ENCODE peak calls at places on chromosomes 2 and 18, in eight cellular contexts. N is left lung; Y is CD8-positive, alpha-beta T cell; U is lower lobe of right lung; F is astrocyte of the spinal cord; T is IMR-90; E is pancreas; O is GM23338. B is an unnamed sample.

GRCh38 chr2:168245074-168245825 is 2.1 kb downstream of the STK39 start:
- DNase-seq in E (no peak), U (no peak), F (no peak), O (no peak), Y (no peak), T (no peak), N (no peak), B (no peak)

GRCh38 chr2:102042196-102043041 is 50.7 kb downstream of the IL1R2 start:
- DNase-seq in N (no peak), E (no peak), Y (no peak), T (no peak), O (no peak), U (no peak), F (no peak), B (no peak)

GRCh38 chr2:62672601-62673000 is 32.9 kb upstream of the EHBP1 start:
- DNase-seq in O (peak), Y (no peak), U (peak), T (peak), F (peak), N (no peak), E (no peak), B (no peak)

GRCh38 chr2:61021228-61021660 is 3.2 kb upstream of the PUS10 start:
- DNase-seq in F (no peak), U (no peak), T (no peak), O (no peak), N (no peak), E (no peak), Y (no peak), B (no peak)

GRCh38 chr2:61363580-61363979 is 107.3 kb downstream of the USP34 start:
- DNase-seq in T (no peak), Y (no peak), O (no peak), U (no peak), N (no peak), F (no peak), E (no peak), B (no peak)

GRCh38 chr2:60445684-60446184 is 107.7 kb downstream of the BCL11A start:
- DNase-seq in F (no peak), O (no peak), T (peak), E (no peak), N (no peak), U (no peak), Y (no peak), B (no peak)

GRCh38 chr2:186309901-186310300 is 176.2 kb upstream of the ZC3H15 start:
- DNase-seq in F (peak), E (no peak), U (no peak), Y (no peak), O (no peak), T (peak), N (no peak), B (peak)

GRCh38 chr2:21694536-21694935 is 570.8 kb downstream of the TDRD15 start:
- DNase-seq in U (no peak), F (no peak), E (no peak), O (no peak), T (no peak), Y (no peak), N (no peak), B (no peak)

GRCh38 chr2:53576361-53576620 is 191.3 kb upstream of the CHAC2 start:
- DNase-seq in N (no peak), Y (no peak), E (no peak), U (no peak), T (no peak), F (no peak), O (no peak), B (no peak)

GRCh38 chr2:53572696-53573095 is 194.9 kb upstream of the CHAC2 start:
- DNase-seq in F (no peak), T (no peak), N (no peak), U (no peak), E (no peak), O (no peak), Y (no peak), B (no peak)

GRCh38 chr2:53569957-53570727 is 197.5 kb upstream of the CHAC2 start:
- DNase-seq in Y (no peak), U (no peak), F (no peak), N (no peak), T (no peak), E (no peak), O (peak), B (no peak)

DNA sequence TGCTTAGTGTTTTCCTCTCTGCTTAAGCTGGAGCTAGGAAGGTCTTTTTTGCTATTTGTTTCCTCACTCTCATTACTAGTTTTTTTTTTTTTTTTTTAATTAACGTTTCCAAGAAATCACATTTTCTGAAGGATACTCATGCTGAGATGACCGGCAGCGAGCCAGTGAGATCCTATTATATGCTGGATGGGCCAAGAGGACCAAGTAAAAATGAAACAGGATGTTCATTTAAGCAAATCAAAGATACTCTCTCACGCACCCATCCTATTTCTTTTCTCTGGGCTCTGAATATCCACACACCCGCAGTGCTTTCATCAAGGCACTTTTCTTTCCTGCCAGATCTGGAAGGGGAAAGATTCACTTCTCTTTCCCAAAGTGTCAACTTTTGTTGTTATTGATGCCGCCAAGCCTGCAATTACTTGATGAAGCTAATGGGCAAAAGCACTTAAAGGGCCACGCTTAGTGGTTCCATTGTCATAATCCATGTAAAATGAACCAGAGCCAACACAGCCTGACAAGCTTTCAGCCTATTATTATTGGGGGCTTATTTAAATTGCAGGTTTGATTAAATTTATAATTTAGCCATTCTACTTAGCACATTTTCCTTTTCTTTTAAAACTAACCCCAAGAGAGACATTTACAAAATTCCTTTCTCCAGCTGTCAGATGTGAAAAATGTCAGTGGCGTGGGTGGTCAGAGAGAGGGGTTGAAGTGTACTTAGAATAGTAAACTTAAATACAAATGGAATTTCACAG is 191.8 kb upstream of the CHAC2 start:
- DNase-seq in E (no peak), N (no peak), O (peak), U (no peak), Y (no peak), T (peak), F (no peak), B (peak)
- H3K4me3 ChIP-seq in E (no peak), N (no peak), O (no peak), U (no peak), Y (no peak), T (no peak), F (no peak), B (no peak)

GRCh38 chr18:54327818-54328217 is 29.8 kb downstream of the STARD6 start:
- DNase-seq in T (no peak), F (no peak), O (no peak), U (no peak), Y (no peak), E (no peak), N (no peak), B (peak)

GRCh38 chr18:54329787-54330186 is 27.9 kb downstream of the STARD6 start:
- DNase-seq in N (no peak), O (no peak), F (no peak), T (no peak), Y (no peak), U (no peak), E (no peak), B (no peak)

GRCh38 chr18:54335638-54336173 is 22.0 kb downstream of the STARD6 start:
- DNase-seq in U (no peak), E (no peak), F (no peak), N (no peak), T (no peak), O (no peak), Y (no peak), B (no peak)

GRCh38 chr18:54330768-54331548 is 26.7 kb downstream of the STARD6 start:
- DNase-seq in Y (no peak), U (no peak), O (no peak), N (no peak), F (no peak), E (no peak), T (no peak), B (no peak)
- TF ChIP-seq CTCF in Y (no peak), U (no peak), O (no peak), N (no peak), F (no peak), E (no peak), T (no peak), B (peak)

GRCh38 chr2:96118698-96119388 is 2.5 kb upstream of the ADRA2B start:
- DNase-seq in T (no peak), E (peak), U (peak), O (no peak), N (peak), Y (no peak), F (no peak), B (no peak)

GRCh38 chr2:96116879-96117533 is 635 bp upstream of the ADRA2B start:
- DNase-seq in T (peak), E (peak), U (peak), Y (peak), O (peak), N (peak), F (peak), B (peak)

GRCh38 chr2:96119389-96119751 is 3.0 kb upstream of the ADRA2B start:
- DNase-seq in E (peak), U (no peak), N (peak), Y (no peak), F (no peak), O (no peak), T (no peak), B (no peak)

GRCh38 chr2:96116424-96116878 is at the start of gene ADRA2B:
- DNase-seq in F (peak), N (peak), O (peak), T (no peak), U (peak), Y (peak), E (peak), B (no peak)

DNA sequence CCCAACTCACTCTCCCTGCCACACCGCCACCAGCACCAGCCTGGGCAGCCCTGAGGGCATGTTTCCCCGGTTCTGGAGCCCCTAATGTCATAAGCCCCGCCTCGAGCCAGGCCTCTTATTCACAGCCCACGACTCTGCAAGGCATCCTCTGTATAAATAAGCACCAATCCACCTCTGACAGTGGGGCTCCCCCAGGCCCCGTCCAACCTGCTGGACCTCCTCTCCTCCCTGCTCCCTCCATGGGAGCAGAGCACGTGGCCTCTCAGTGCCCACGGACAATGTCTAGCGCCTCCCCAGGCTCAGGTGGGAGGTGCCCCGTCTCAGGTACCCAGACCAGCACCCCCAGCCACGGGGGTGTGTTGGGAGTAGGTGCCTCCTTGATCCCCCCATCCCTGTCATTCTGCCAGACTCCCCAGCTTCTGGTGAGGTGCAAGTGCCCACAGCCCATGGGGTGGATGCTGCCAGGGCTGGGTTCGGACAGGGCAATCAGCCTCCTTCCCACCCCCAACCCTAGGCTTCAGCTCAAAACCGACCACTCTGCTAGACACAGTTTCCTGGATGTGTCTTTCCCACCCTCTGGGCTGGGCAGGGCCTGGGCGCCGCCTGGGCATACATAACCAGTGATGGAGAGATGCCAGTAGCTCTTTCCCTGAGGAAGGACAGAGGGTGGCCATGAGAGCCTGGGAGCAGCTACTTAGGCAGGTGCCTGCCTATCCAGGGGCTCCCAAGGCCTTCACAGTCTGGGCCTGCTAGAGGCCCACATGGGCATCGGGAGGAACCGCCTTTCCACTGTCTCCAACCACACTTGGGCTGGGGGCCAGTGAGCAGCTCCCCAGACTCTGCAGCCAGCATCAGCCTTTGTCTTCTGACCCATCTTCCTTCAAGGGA is 1.6 kb upstream of the ADRA2B start:
- DNase-seq in N (peak), Y (no peak), O (peak), F (no peak), E (peak), U (peak), T (no peak), B (no peak)
- H3K4me3 ChIP-seq in N (no peak), Y (no peak), O (peak), F (no peak), E (no peak), U (no peak), T (no peak), B (no peak)

GRCh38 chr2:127069003-127069402 is 38.0 kb downstream of the BIN1 start:
- DNase-seq in T (no peak), E (no peak), Y (no peak), O (no peak), N (no peak), U (no peak), F (no peak), B (no peak)

GRCh38 chr2:127066942-127067341 is 40.0 kb downstream of the BIN1 start:
- DNase-seq in T (peak), Y (no peak), F (no peak), O (no peak), E (no peak), U (no peak), N (no peak), B (peak)

GRCh38 chr2:127068351-127068741 is 38.6 kb downstream of the BIN1 start:
- DNase-seq in E (no peak), F (no peak), N (no peak), O (no peak), U (no peak), Y (no peak), T (no peak), B (no peak)

GRCh38 chr2:127065932-127066318 is 41.0 kb downstream of the BIN1 start:
- DNase-seq in O (no peak), N (no peak), U (no peak), T (no peak), Y (no peak), F (no peak), E (no peak), B (no peak)

DNA sequence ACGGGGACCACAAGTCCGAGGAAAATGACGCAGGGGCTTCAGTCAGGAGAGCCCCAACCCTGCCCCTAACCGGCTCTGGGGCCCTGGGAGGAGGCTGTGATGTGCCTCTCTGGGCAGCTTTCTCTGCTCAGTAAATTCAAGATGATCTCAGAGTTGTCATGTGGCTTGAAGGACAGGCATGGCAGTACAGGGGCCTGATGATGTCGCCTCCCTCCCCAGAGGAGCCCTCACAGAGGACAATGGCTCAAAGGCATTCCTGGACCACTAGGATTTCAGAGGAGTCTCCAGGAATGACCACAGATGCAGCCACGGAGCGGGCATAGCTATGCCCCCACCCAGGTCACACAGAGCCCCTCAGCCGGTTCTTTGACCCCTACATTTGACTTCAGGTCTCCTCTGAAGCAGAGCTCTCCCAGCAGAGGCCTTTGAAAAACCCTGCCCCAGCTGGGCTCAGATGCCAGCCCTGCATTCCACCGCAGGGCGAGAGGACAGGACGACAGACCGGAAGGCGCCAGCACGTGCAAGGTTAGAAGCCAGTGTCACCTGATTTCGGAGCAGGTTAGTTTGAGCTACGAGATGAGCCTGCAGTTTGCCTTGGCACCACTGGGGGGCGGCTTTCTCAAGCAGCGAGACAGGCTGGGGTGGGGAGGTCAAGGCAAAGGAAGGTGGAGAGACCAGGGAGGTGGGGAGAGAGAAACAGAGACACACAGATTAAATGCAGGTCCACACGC is 39.2 kb downstream of the BIN1 start:
- DNase-seq in Y (peak), N (no peak), T (peak), F (peak), O (peak), U (peak), E (peak), B (peak)
- TF ChIP-seq CTCF in Y (peak), N (peak), T (peak), F (peak), O (peak), U (peak), E (peak), B (peak)

GRCh38 chr2:156322681-156323211 is 9.8 kb downstream of the NR4A2 start:
- DNase-seq in U (no peak), F (no peak), T (no peak), Y (no peak), N (peak), O (peak), E (no peak), B (no peak)
- H3K4me3 ChIP-seq in U (peak), F (no peak), T (no peak), Y (no peak), N (no peak), O (peak), E (no peak), B (no peak)

GRCh38 chr2:53515435-53516332 is 251.9 kb upstream of the CHAC2 start:
- DNase-seq in E (no peak), U (no peak), F (no peak), N (no peak), O (peak), T (peak), Y (no peak), B (peak)
- TF ChIP-seq CTCF in E (no peak), U (peak), F (peak), N (no peak), O (peak), T (no peak), Y (no peak), B (no peak)

DNA sequence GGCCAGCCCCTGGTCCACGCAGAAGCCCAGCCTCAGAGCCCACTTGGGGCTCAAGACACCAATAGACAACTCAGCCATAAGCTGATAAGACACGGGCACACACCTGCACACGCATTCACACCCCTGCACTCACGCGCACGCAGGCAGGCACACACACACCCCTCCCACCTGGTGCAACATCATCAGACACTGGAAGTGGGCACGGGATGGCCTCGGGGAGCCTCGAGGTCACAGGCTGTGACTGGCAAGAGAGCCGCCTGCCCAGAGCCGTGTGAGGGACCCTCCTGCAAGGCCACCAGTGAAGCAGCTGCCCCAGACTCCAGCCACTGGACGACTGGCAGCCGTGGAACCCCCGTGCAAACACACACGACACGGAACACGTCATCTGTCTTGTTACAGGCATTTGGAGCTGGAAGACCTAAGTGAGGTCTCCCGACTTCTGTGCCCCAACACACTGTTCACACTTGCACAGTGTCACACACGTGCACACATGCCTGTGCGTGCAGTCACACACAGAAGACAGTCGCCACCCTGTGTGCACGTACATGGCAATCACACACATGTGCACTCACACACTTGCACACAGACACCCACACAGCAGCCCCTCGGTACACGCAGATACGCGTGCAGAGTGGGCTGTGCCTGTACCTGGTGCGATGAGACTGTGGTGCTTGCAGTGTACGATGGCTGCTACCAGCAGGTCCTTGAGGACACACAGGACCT is 959 bp downstream of the MAB21L4 start:
- DNase-seq in T (no peak), Y (no peak), N (peak), E (no peak), O (no peak), U (no peak), F (no peak), B (no peak)
- H3K4me3 ChIP-seq in T (no peak), Y (no peak), N (no peak), E (no peak), O (no peak), U (peak), F (no peak), B (no peak)

DNA sequence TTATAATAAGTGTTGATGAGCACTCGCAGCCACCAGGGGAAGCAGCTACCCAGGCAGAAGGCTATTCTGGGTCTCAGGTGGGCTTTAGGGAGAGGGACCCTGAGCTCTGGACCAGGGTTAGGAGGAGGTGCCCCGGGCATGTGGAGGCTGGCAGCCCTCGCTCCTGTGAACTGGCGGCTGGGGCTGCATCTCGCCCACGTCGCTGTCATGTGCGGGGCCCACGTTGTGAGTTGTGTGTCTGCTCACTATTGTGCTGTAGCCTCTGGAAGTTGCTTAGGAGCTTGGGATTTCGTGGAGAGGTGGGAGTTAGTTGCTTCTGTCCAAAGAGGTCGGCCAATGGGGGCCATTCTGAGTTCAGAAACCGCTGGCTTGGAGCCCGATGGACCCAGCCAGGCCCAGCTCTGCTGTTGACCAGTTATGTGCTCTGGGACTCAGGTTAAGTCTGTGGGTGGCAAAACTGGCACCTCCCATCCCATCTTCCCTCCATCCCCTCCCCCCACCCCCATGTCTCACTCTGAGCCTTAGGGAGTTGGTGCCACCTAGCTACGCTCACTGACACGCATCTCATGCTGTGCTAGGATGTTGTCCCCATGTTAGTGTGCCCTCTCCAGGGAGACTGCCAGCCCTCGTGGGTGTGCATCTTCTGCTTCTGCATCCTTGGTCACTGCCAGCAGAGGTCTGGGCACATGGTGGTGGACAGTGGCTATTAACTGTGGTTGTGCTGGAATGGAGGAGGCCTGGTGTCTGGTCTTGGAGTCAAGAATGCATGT is 18.5 kb downstream of the RRM2 start:
- DNase-seq in N (no peak), E (peak), F (no peak), Y (no peak), T (no peak), U (no peak), O (no peak), B (no peak)
- TF ChIP-seq CTCF in N (no peak), E (no peak), F (peak), Y (no peak), T (peak), U (no peak), O (no peak), B (peak)